ENCODE peak calls at places on chromosomes 1 and 21, in six cellular contexts. X, D, E, V, N and A are unnamed samples.

GRCh38 chr1:30759718-30760281 is 2.2 kb upstream of the LAPTM5 start:
- DNase-seq in X (no peak), D (no peak), E (peak; percentile 76), V (no peak), N (no peak), A (peak; percentile 11)

GRCh38 chr1:6785721-6786505 is 659 bp downstream of the CAMTA1 start:
- DNase-seq in X (peak; percentile 13), D (no peak), E (peak; percentile 16), V (peak; percentile 44), N (peak; percentile 72), A (peak; percentile 19)

GRCh38 chr1:89025928-89026327 is 3.3 kb upstream of the GBP3 start:
- DNase-seq in X (no peak), D (no peak), E (no peak), V (no peak), N (no peak), A (no peak)

GRCh38 chr1:204366759-204367158 is 7.0 kb upstream of the PLEKHA6 start:
- DNase-seq in X (no peak), D (no peak), E (no peak), V (no peak), N (no peak), A (no peak)

GRCh38 chr21:33894736-33895288 is 20.8 kb downstream of the ATP5PO start:
- DNase-seq in X (peak; percentile 81), D (peak; percentile 71), E (peak; percentile 57), V (peak; percentile 90), N (peak; percentile 84), A (no peak)

GRCh38 chr1:99731384-99731783 is 35.1 kb downstream of the FRRS1 start:
- DNase-seq in X (no peak), D (no peak), E (no peak), V (peak; percentile 69), N (no peak), A (no peak)

GRCh38 chr1:13819637-13820036 is 119.6 kb downstream of the PRDM2 start:
- DNase-seq in X (no peak), D (no peak), E (no peak), V (no peak), N (no peak), A (no peak)

GRCh38 chr1:228739826-228740225 is 4.5 kb downstream of the RHOU start:
- DNase-seq in X (no peak), D (no peak), E (no peak), V (no peak), N (no peak), A (no peak)

GRCh38 chr1:72851597-72851996 is 569.3 kb upstream of the NEGR1 start:
- DNase-seq in X (no peak), D (no peak), E (no peak), V (no peak), N (no peak), A (no peak)

GRCh38 chr1:66271216-66271903 is 262.6 kb upstream of the SGIP1 start:
- DNase-seq in X (peak; percentile 46), D (peak; percentile 47), E (peak; percentile 4), V (peak; percentile 98), N (no peak), A (peak; percentile 82)

GRCh38 chr21:34700605-34701004 is 31.8 kb downstream of the CLIC6 start:
- DNase-seq in X (no peak), D (no peak), E (no peak), V (no peak), N (no peak), A (no peak)

GRCh38 chr1:98323906-98324358 is 337.6 kb upstream of the SNX7 start:
- DNase-seq in X (no peak), D (no peak), E (no peak), V (peak; percentile 99), N (no peak), A (peak; percentile 91)

GRCh38 chr1:223702735-223703667 is 9.3 kb upstream of the CAPN2 start:
- DNase-seq in X (no peak), D (no peak), E (no peak), V (peak; percentile 82), N (no peak), A (no peak)

GRCh38 chr1:8184301-8184700 is 133.6 kb upstream of the SLC45A1 start:
- DNase-seq in X (no peak), D (no peak), E (no peak), V (no peak), N (no peak), A (peak; percentile 42)

GRCh38 chr21:26686278-26686677 is 113.2 kb upstream of the CYYR1 start:
- DNase-seq in X (no peak), D (no peak), E (peak; percentile 2), V (peak; percentile 53), N (no peak), A (peak; percentile 4)

GRCh38 chr1:14678011-14678638 is 79.6 kb downstream of the KAZN start:
- DNase-seq in X (no peak), D (no peak), E (no peak), V (no peak), N (no peak), A (no peak)

GRCh38 chr1:200794506-200795065 is 55.9 kb downstream of the CAMSAP2 start:
- DNase-seq in X (no peak), D (no peak), E (no peak), V (peak; percentile 52), N (no peak), A (no peak)

GRCh38 chr1:168811213-168811612 is 82.2 kb upstream of the DPT start:
- DNase-seq in X (no peak), D (no peak), E (no peak), V (no peak), N (no peak), A (no peak)

GRCh38 chr1:233790662-233791371 is 113.7 kb upstream of the SLC35F3 start:
- DNase-seq in X (peak; percentile 29), D (peak; percentile 18), E (no peak), V (peak; percentile 39), N (no peak), A (peak; percentile 75)

GRCh38 chr1:107991371-107992066 is 26.5 kb upstream of the VAV3 start:
- DNase-seq in X (no peak), D (peak; percentile 27), E (no peak), V (peak; percentile 37), N (no peak), A (no peak)

GRCh38 chr1:53057134-53057533 is 4.9 kb upstream of the PODN start:
- DNase-seq in X (no peak), D (no peak), E (no peak), V (no peak), N (no peak), A (no peak)

GRCh38 chr1:16367968-16368910 is 1.2 kb downstream of the SZRD1 start:
- DNase-seq in X (no peak), D (no peak), E (no peak), V (peak; percentile 72), N (no peak), A (peak; percentile 59)

GRCh38 chr1:180131510-180131909 is 23.2 kb upstream of the QSOX1 start:
- DNase-seq in X (no peak), D (no peak), E (no peak), V (peak; percentile 94), N (no peak), A (no peak)